ENCODE peak calls at places on chromosomes 2 and 18, in ten cellular contexts. E, U, X, R, M, T, Q, F, O and N are unnamed samples.

GRCh38 chr2:9110893-9111569 is 95.6 kb upstream of the ASAP2 start:
- DNase-seq in M (no peak), T (peak; percentile 62), R (no peak), F (no peak), O (no peak), E (no peak), X (peak; percentile 48), U (peak; percentile 53), Q (peak; percentile 34), N (no peak)

GRCh38 chr2:225041210-225041870 is 928 bp downstream of the DOCK10 start:
- DNase-seq in X (no peak), Q (peak; percentile 44), R (no peak), M (no peak), T (peak; percentile 69), F (peak; percentile 55), U (no peak), E (no peak), O (peak; percentile 44), N (no peak)

GRCh38 chr18:35247412-35248249 is 6.8 kb downstream of the ZNF397 start:
- DNase-seq in O (no peak), E (no peak), F (no peak), U (no peak), M (no peak), R (no peak), T (no peak), Q (no peak), X (no peak), N (no peak)

GRCh38 chr18:3450358-3451107 is 561 bp downstream of the TGIF1 start:
- DNase-seq in E (no peak), U (peak; percentile 6), T (peak; percentile 65), R (no peak), F (peak; percentile 66), X (peak; percentile 38), Q (peak; percentile 52), M (no peak), O (no peak), N (no peak)

GRCh38 chr2:233820766-233821105 is 33.6 kb downstream of the HJURP start:
- DNase-seq in R (no peak), U (no peak), Q (no peak), F (no peak), X (no peak), O (no peak), E (no peak), M (no peak), T (no peak), N (no peak)

GRCh38 chr2:229407170-229407569 is 136.1 kb upstream of the PID1 start:
- DNase-seq in F (no peak), M (no peak), X (no peak), R (peak; percentile 65), O (peak; percentile 55), U (no peak), T (peak; percentile 81), E (no peak), Q (peak; percentile 83), N (peak; percentile 99)

GRCh38 chr18:61606759-61607158 is 273.5 kb downstream of the CDH20 start:
- DNase-seq in F (no peak), Q (peak; percentile 82), E (no peak), M (no peak), R (peak; percentile 44), O (peak; percentile 30), T (peak; percentile 97), X (peak; percentile 19), U (no peak), N (peak; percentile 96)

GRCh38 chr2:85905187-85905666 is 16.4 kb upstream of the ST3GAL5 start:
- DNase-seq in F (no peak), Q (no peak), T (no peak), E (no peak), M (no peak), X (no peak), U (no peak), R (no peak), O (no peak), N (no peak)

GRCh38 chr2:119263656-119264055 is 40.0 kb downstream of the STEAP3 start:
- DNase-seq in Q (no peak), T (no peak), M (no peak), E (no peak), U (no peak), O (no peak), X (no peak), R (no peak), F (no peak), N (no peak)